ENCODE peak calls at places on chromosomes 5 and 9, in eight cellular contexts. U is left ventricle myocardium inferior; I is central memory CD8-positive, alpha-beta T cell; T is vagina; P is ecto neural progenitor cell; Q is astrocyte; S is activated T-cell treated with anti-CD3 and anti-CD28 coated beads, Interleukin-2, amount 50 U/mL, for 72 hours; F is K562. Y is an unnamed sample.

GRCh38 chr5:141954193-141954592 is 3.8 kb downstream of the PCDH12 start:
- DNase-seq in P (no peak), I (no peak), Q (no peak), F (no peak), T (no peak), S (no peak), U (no peak), Y (no peak)

GRCh38 chr5:87099246-87099914 is 168.3 kb upstream of the RASA1 start:
- DNase-seq in F (no peak), U (no peak), I (no peak), S (no peak), P (no peak), T (no peak), Q (peak), Y (no peak)

GRCh38 chr5:140151068-140151718 is 23.8 kb upstream of the CYSTM1 start:
- DNase-seq in F (no peak), P (no peak), I (no peak), S (no peak), Q (no peak), U (no peak), T (no peak), Y (no peak)

GRCh38 chr9:19230356-19231125 is at the start of gene DENND4C:
- DNase-seq in T (no peak), I (peak), P (peak), U (peak), Q (peak), F (peak), S (peak), Y (peak)

GRCh38 chr5:115661156-115661555 is 35.3 kb upstream of the TMED7 start:
- DNase-seq in T (no peak), P (no peak), S (no peak), F (no peak), U (no peak), I (no peak), Q (peak), Y (no peak)

GRCh38 chr9:16544842-16545241 is 325.6 kb downstream of the BNC2 start:
- DNase-seq in T (no peak), F (no peak), Q (no peak), I (no peak), S (no peak), U (no peak), P (no peak), Y (no peak)

GRCh38 chr5:107067391-107067790 is 603.3 kb downstream of the EFNA5 start:
- DNase-seq in U (peak), S (no peak), Q (no peak), I (no peak), F (no peak), P (peak), T (no peak), Y (peak)

GRCh38 chr9:8329561-8330283 is 530.1 kb upstream of the DMAC1 start:
- DNase-seq in S (no peak), U (no peak), Q (no peak), P (no peak), I (no peak), T (no peak), F (no peak), Y (no peak)

GRCh38 chr5:691817-692529 is 1.2 kb downstream of the TPPP start:
- DNase-seq in I (no peak), Q (no peak), U (no peak), P (peak), S (no peak), F (no peak), T (peak), Y (no peak)